ENCODE peak calls at places on chromosomes 7 and 10, in five cellular contexts. U is body of pancreas; H is CD8-positive, alpha-beta T cell; E is choroid plexus epithelial cell; M is astrocyte of the spinal cord. K is an unnamed sample.

GRCh38 chr10:70564901-70565351 is 37.6 kb downstream of the PRF1 start:
- DNase-seq in U (no peak), H (no peak), E (no peak), M (no peak), K (no peak)

GRCh38 chr7:5143106-5143505 is 46.9 kb upstream of the WIPI2 start:
- DNase-seq in U (no peak), H (peak), E (no peak), M (no peak), K (no peak)

GRCh38 chr10:7035111-7035761 is 375.6 kb downstream of the SFMBT2 start:
- DNase-seq in U (no peak), H (no peak), E (no peak), M (no peak), K (no peak)

GRCh38 chr10:104816501-104816900 is 175.4 kb downstream of the SORCS3 start:
- DNase-seq in U (no peak), H (no peak), E (no peak), M (no peak), K (no peak)

GRCh38 chr10:129761981-129762956 is 201.8 kb downstream of the EBF3 start:
- DNase-seq in U (no peak), H (no peak), E (no peak), M (no peak), K (no peak)

GRCh38 chr7:19587291-19587690 is 121.5 kb downstream of the POLR1F start:
- DNase-seq in U (no peak), H (no peak), E (no peak), M (no peak), K (no peak)

GRCh38 chr7:54354436-54354835 is 187.7 kb upstream of the VSTM2A start:
- DNase-seq in U (no peak), H (no peak), E (no peak), M (no peak), K (peak)

GRCh38 chr7:111145472-111145871 is 54.5 kb downstream of the LRRN3 start:
- DNase-seq in U (no peak), H (no peak), E (no peak), M (no peak), K (peak)

GRCh38 chr10:63614371-63614891 is 93.2 kb downstream of the REEP3 start:
- DNase-seq in U (no peak), H (no peak), E (peak), M (peak), K (peak)

GRCh38 chr7:81956520-81956919 is 186.7 kb upstream of the HGF start:
- DNase-seq in U (no peak), H (no peak), E (peak), M (peak), K (peak)

GRCh38 chr10:70652761-70653657 is 19.3 kb upstream of the ADAMTS14 start:
- DNase-seq in U (peak), H (no peak), E (peak), M (peak), K (peak)

GRCh38 chr7:134627109-134627774 is 19.4 kb upstream of the BPGM start:
- DNase-seq in U (no peak), H (no peak), E (no peak), M (no peak), K (no peak)

GRCh38 chr7:2613926-2614613 is 17.7 kb upstream of the TTYH3 start:
- DNase-seq in U (peak), H (no peak), E (peak), M (no peak), K (peak)

GRCh38 chr7:153934048-153934447 is 118.2 kb upstream of the DPP6 start:
- DNase-seq in U (no peak), H (no peak), E (no peak), M (no peak), K (no peak)

GRCh38 chr10:533611-534566 is 155.6 kb downstream of the DIP2C start:
- DNase-seq in U (no peak), H (no peak), E (no peak), M (no peak), K (no peak)

GRCh38 chr7:64516451-64516850 is 46.4 kb downstream of the ZNF680 start:
- DNase-seq in U (no peak), H (no peak), E (no peak), M (no peak), K (no peak)

GRCh38 chr10:121741246-121741645 is 143.0 kb upstream of the FGFR2 start:
- DNase-seq in U (no peak), H (no peak), E (no peak), M (no peak), K (no peak)

GRCh38 chr7:36967387-36967786 is 243.1 kb upstream of the AOAH start:
- DNase-seq in U (peak), H (no peak), E (peak), M (peak), K (peak)

GRCh38 chr7:1085266-1085665 is 2.6 kb upstream of the GPER1 start:
- DNase-seq in U (no peak), H (no peak), E (no peak), M (no peak), K (no peak)

DNA sequence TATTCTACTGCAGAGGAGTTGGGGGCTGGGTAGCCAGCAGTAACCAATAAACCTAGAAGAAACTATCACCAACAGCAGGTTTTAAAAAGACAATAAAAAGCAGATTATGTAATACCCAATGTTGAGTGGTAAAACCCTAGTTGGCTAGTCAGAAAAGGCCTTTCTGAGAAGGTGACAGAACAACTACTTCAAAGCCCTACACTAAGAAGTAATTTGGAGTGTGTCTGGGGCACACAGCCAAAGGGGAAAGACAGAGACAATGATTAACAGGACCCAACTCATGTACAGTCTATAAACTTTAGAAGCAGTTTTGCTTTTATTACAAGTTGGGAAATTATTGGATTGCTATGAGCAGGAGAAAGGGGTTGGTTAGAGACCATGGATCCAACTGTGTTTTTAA is 77.2 kb upstream of the TMEM106B start:
- DNase-seq in U (peak), H (no peak), E (no peak), M (no peak), K (no peak)
- H3K4me3 ChIP-seq in U (no peak), H (no peak), E (no peak), M (no peak), K (no peak)

GRCh38 chr10:116629340-116629739 is 8.6 kb downstream of the PNLIPRP2 start:
- DNase-seq in U (no peak), H (no peak), E (no peak), M (no peak), K (no peak)

GRCh38 chr10:116626815-116627214 is 6.1 kb downstream of the PNLIPRP2 start:
- DNase-seq in U (no peak), H (no peak), E (no peak), M (no peak), K (no peak)

GRCh38 chr10:116625845-116626244 is 5.1 kb downstream of the PNLIPRP2 start:
- DNase-seq in U (peak), H (no peak), E (no peak), M (no peak), K (no peak)

GRCh38 chr10:116630020-116630419 is 9.3 kb downstream of the PNLIPRP2 start:
- DNase-seq in U (no peak), H (no peak), E (no peak), M (no peak), K (no peak)

GRCh38 chr10:116627386-116627933 is 6.7 kb downstream of the PNLIPRP2 start:
- DNase-seq in U (peak), H (no peak), E (peak), M (no peak), K (no peak)
- TF ChIP-seq CTCF in U (peak), H (no peak), E (peak), M (no peak), K (no peak)

GRCh38 chr7:65976659-65977196 is 5.3 kb downstream of the GUSB start:
- DNase-seq in U (no peak), H (no peak), E (no peak), M (no peak), K (no peak)

GRCh38 chr7:65972976-65973375 is 9.0 kb downstream of the GUSB start:
- DNase-seq in U (no peak), H (no peak), E (no peak), M (no peak), K (no peak)

GRCh38 chr7:65974191-65974801 is 7.7 kb downstream of the GUSB start:
- DNase-seq in U (no peak), H (no peak), E (no peak), M (no peak), K (no peak)

GRCh38 chr7:65974876-65975275 is 7.1 kb downstream of the GUSB start:
- DNase-seq in U (no peak), H (no peak), E (no peak), M (no peak), K (no peak)

GRCh38 chr7:65975814-65976445 is 6.1 kb downstream of the GUSB start:
- DNase-seq in U (no peak), H (no peak), E (no peak), M (no peak), K (no peak)
- H3K4me3 ChIP-seq in U (no peak), H (no peak), E (no peak), M (no peak), K (no peak)

GRCh38 chr10:76026931-76027330 is 595.5 kb downstream of the LRMDA start:
- DNase-seq in U (no peak), H (no peak), E (peak), M (no peak), K (peak)
- TF ChIP-seq CTCF in U (no peak), H (no peak), E (peak), M (no peak), K (peak)

DNA sequence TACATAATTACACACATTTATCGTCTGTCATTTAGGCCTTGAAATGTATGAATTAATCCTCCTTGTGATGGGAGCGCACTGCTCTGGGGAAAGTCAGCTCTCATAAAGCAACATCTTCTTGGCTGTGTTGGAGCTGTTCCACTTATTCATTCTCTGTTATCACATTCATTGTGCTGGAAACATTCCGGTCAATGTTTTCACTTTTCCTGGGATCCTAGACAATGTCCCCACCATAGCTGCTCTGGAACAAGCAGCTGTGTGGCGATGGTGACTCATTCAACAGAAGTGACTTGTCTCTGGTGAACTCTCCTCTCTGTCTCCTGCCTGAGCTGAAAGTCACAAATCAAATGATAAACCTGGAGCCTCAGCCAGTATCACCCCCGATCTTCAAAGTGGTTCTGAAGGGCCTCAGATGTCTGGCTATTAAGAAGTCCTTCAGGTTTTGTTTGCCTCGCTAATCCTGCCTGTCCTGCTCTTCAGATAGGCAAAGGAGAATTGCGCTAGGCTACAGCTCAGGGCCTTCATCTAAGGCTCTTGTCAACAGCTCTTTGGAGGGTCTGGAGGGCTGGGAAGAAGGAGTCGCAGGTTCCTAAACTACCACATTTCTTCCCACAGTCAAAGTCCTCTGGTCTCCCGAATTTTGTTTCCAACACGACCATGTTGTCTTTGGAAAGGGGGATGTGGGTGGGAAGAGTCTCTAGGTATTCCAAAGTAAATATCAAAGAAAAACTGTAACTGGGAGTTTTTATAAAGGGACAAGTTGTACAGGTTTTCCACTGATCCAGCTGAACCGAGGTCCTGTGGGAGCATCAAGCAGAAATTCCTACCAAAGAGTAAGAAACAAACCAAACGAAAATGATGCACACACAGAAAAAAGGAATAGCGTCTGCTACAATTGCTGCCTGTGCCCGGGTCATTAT is 29.3 kb downstream of the KLF6 start:
- DNase-seq in U (no peak), H (no peak), E (peak), M (peak), K (peak)
- H3K4me3 ChIP-seq in U (no peak), H (no peak), E (no peak), M (no peak), K (no peak)